ENCODE peak calls at places on chromosomes 11 and 22, in six cellular contexts. W, B, I, C, O and U are unnamed samples.
A peak's percentile ranks its signal among the peaks of the same experiment; 100 is the strongest.

GRCh38 chr22:30649430-30650007 is 13.9 kb downstream of the SLC35E4 start:
- DNase-seq in W (peak; percentile 86), B (no peak), I (peak; percentile 76), C (no peak), O (no peak), U (peak; percentile 66)

GRCh38 chr11:1259561-1259960 is 36.7 kb downstream of the MUC5B start:
- DNase-seq in W (no peak), B (no peak), I (no peak), C (no peak), O (no peak), U (no peak)

GRCh38 chr22:36744791-36745190 is 31.1 kb downstream of the IFT27 start:
- DNase-seq in W (no peak), B (no peak), I (no peak), C (no peak), O (no peak), U (no peak)

GRCh38 chr22:39612811-39613548 is 42.4 kb downstream of the CACNA1I start:
- DNase-seq in W (no peak), B (no peak), I (no peak), C (no peak), O (no peak), U (no peak)

GRCh38 chr11:90204832-90205646 is 17.8 kb downstream of the CHORDC1 start:
- DNase-seq in W (no peak), B (peak; percentile 58), I (peak; percentile 58), C (no peak), O (peak; percentile 70), U (peak; percentile 68)

GRCh38 chr22:16937811-16938210 is 70.2 kb downstream of the GAB4 start:
- DNase-seq in W (no peak), B (no peak), I (no peak), C (no peak), O (no peak), U (no peak)

GRCh38 chr11:64319421-64319761 is 1.5 kb downstream of the PRDX5 start:
- DNase-seq in W (no peak), B (no peak), I (peak; percentile 18), C (no peak), O (no peak), U (no peak)

GRCh38 chr11:30596832-30597231 is 10.7 kb upstream of the MPPED2 start:
- DNase-seq in W (no peak), B (no peak), I (no peak), C (no peak), O (no peak), U (no peak)

GRCh38 chr22:38564669-38565068 is 5.3 kb downstream of the DMC1 start:
- DNase-seq in W (no peak), B (no peak), I (no peak), C (no peak), O (no peak), U (no peak)

GRCh38 chr11:104968365-104968855 is at the start of gene CASP4:
- DNase-seq in W (peak; percentile 20), B (no peak), I (peak; percentile 67), C (peak; percentile 38), O (no peak), U (peak; percentile 93)

GRCh38 chr22:45452565-45453449 is 39.3 kb downstream of the RIBC2 start:
- DNase-seq in W (no peak), B (no peak), I (no peak), C (no peak), O (no peak), U (no peak)

GRCh38 chr22:44807915-44808690 is 55.7 kb downstream of the ARHGAP8 start:
- DNase-seq in W (no peak), B (peak; percentile 62), I (no peak), C (peak; percentile 38), O (peak; percentile 78), U (no peak)

GRCh38 chr22:33789690-33790253 is 130.5 kb downstream of the LARGE1 start:
- DNase-seq in W (no peak), B (no peak), I (no peak), C (no peak), O (no peak), U (no peak)

GRCh38 chr11:5891216-5891800 is 1.7 kb upstream of the OR52E5 start:
- DNase-seq in W (no peak), B (no peak), I (no peak), C (no peak), O (peak; percentile 36), U (peak; percentile 32)

GRCh38 chr11:112321521-112322172 is 61.0 kb upstream of the PLET1 start:
- DNase-seq in W (peak; percentile 80), B (no peak), I (peak; percentile 83), C (peak; percentile 85), O (peak; percentile 60), U (no peak)

GRCh38 chr11:614583-615452 is 932 bp downstream of the IRF7 start:
- DNase-seq in W (peak; percentile 12), B (peak; percentile 16), I (no peak), C (no peak), O (no peak), U (no peak)

GRCh38 chr11:78395597-78395996 is 22.0 kb downstream of the GAB2 start:
- DNase-seq in W (no peak), B (no peak), I (no peak), C (no peak), O (no peak), U (no peak)

GRCh38 chr22:19673660-19674059 is 40.6 kb upstream of the SEPTIN5 start:
- DNase-seq in W (no peak), B (no peak), I (no peak), C (no peak), O (no peak), U (no peak)

GRCh38 chr11:40816976-40817375 is 642.5 kb downstream of the LRRC4C start:
- DNase-seq in W (no peak), B (no peak), I (no peak), C (no peak), O (no peak), U (no peak)

GRCh38 chr11:99739464-99740089 is 718.8 kb downstream of the CNTN5 start:
- DNase-seq in W (peak; percentile 3), B (peak; percentile 59), I (peak; percentile 56), C (no peak), O (peak; percentile 79), U (no peak)

GRCh38 chr11:132111781-132112380 is 741.5 kb downstream of the NTM start:
- DNase-seq in W (no peak), B (no peak), I (no peak), C (no peak), O (no peak), U (peak; percentile 58)

GRCh38 chr22:21009638-21010425 is 5.1 kb upstream of the P2RX6 start:
- DNase-seq in W (peak; percentile 49), B (peak; percentile 88), I (peak; percentile 88), C (peak; percentile 70), O (peak; percentile 83), U (peak; percentile 51)

DNA sequence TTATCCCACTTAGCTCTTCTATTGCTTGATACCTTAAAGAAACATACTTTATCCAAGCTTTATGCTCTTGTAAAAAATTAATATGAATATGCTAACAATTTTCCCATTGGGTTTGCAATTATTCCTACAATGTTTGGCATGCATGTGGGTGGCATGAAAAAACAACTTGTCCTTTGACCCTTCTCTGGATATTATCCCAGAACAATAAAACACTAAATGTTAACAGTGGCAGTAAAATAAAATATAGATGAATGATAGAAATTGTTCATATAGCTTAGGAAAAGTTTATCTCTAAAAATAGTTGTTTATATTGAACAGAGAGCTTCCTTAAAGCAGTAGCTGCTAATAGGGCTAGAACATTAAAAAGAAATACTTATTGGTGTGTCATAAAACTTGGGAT is 860.5 kb upstream of the LRRC4C start:
- DNase-seq in W (no peak), B (no peak), I (no peak), C (no peak), O (no peak), U (peak; percentile 64)
- H3K79me2 ChIP-seq in W (no peaks in the 10 kb centered on the region), B (no peaks in the 10 kb centered on the region), I (no peaks in the 10 kb centered on the region), C (no peaks in the 10 kb centered on the region), O (no peaks in the 10 kb centered on the region), U (no peaks in the 10 kb centered on the region)

DNA sequence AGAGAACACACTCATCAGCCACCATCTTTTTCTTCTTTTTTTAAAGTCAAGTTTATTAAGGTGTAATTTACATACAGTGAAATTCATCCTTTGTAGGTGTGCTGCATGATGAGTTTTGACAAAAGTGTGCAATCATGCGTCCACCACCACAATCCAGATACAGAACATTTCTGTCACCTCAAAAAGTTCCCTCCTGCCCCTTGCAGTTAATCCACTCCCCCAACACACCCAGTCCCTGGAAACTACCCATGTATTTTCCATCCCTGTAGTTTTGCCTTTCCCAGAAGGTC is 126.7 kb downstream of the HIPK3 start:
- DNase-seq in W (no peak), B (no peak), I (no peak), C (no peak), O (no peak), U (no peak)
- H3K79me2 ChIP-seq in W (no peaks in the 10 kb centered on the region), B (no peaks in the 10 kb centered on the region), I (no peaks in the 10 kb centered on the region), C (no peaks in the 10 kb centered on the region), O (no peaks in the 10 kb centered on the region), U (peaks cover 87% of the 10 kb centered on the region)

GRCh38 chr11:122711831-122712378 is 56.4 kb downstream of the UBASH3B start:
- DNase-seq in W (peak; percentile 49), B (no peak), I (peak; percentile 38), C (no peak), O (no peak), U (peak; percentile 98)

GRCh38 chr11:122714484-122714883 is 59.0 kb downstream of the UBASH3B start:
- DNase-seq in W (no peak), B (no peak), I (no peak), C (no peak), O (no peak), U (no peak)

GRCh38 chr11:122711362-122711761 is 55.8 kb downstream of the UBASH3B start:
- DNase-seq in W (no peak), B (no peak), I (no peak), C (no peak), O (no peak), U (peak; percentile 46)

GRCh38 chr11:122715883-122716282 is 60.4 kb downstream of the UBASH3B start:
- DNase-seq in W (no peak), B (no peak), I (no peak), C (peak; percentile 41), O (no peak), U (peak; percentile 58)

DNA sequence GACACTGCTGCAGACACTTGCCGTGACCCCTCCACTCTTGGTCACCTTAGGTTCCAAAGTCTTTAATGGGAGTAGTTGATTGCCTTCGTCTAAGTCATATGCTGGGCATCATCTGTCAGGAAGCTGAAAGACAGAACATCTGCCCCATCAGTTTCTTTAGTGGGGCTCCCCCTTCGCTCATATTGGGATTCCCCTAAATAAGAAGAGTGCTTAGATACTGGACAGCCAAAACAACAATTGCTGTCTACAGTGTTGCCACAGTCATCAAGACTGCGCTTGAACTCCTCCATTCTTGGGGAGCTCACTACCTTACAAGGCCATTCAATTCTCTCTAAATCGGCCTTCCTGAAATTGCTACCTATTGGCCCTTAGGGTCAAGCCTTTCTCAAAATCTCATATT is 58.5 kb downstream of the UBASH3B start:
- DNase-seq in W (no peak), B (no peak), I (no peak), C (no peak), O (no peak), U (no peak)
- H3K79me2 ChIP-seq in W (peaks cover 97% of the 10 kb centered on the region), B (no peaks in the 10 kb centered on the region), I (no peaks in the 10 kb centered on the region), C (peaks cover 91% of the 10 kb centered on the region), O (no peaks in the 10 kb centered on the region), U (no peaks in the 10 kb centered on the region)

GRCh38 chr11:9461760-9462134 is 935 bp downstream of the ZNF143 start:
- DNase-seq in W (no peak), B (no peak), I (no peak), C (no peak), O (no peak), U (peak; percentile 49)

GRCh38 chr11:9459573-9460321 is 1.1 kb upstream of the ZNF143 start:
- DNase-seq in W (no peak), B (no peak), I (peak; percentile 53), C (peak; percentile 43), O (peak; percentile 41), U (peak; percentile 70)

GRCh38 chr11:9462172-9462799 is 1.5 kb downstream of the ZNF143 start:
- DNase-seq in W (no peak), B (peak; percentile 4), I (no peak), C (no peak), O (peak; percentile 14), U (no peak)

GRCh38 chr11:9460322-9461067 is at the start of gene ZNF143:
- DNase-seq in W (peak; percentile 97), B (peak; percentile 100), I (peak; percentile 100), C (peak; percentile 100), O (peak; percentile 100), U (peak; percentile 100)

GRCh38 chr11:9461068-9461759 is 402 bp downstream of the ZNF143 start:
- DNase-seq in W (peak; percentile 76), B (peak; percentile 92), I (peak; percentile 91), C (peak; percentile 89), O (peak; percentile 82), U (peak; percentile 90)
- H3K79me2 ChIP-seq in W (peaks cover 50% of the 10 kb centered on the region), B (peaks cover 72% of the 10 kb centered on the region), I (peaks cover 59% of the 10 kb centered on the region), C (peaks cover 60% of the 10 kb centered on the region), O (peaks cover 63% of the 10 kb centered on the region), U (peaks cover 39% of the 10 kb centered on the region)